ENCODE peak calls at places on chromosomes 16 and 17, in four cellular contexts. M is GM23338, A is HCT116, Z is H1. Y is an unnamed sample.

GRCh38 chr17:27333410-27333980 is 39.6 kb downstream of the WSB1 start:
- DNase-seq in M (no peak), Z (no peak), A (no peak), Y (no peak)

GRCh38 chr16:89641719-89642187 is 15.8 kb downstream of the CHMP1A start:
- DNase-seq in Z (no peak), M (peak; percentile 66), A (no peak), Y (no peak)

GRCh38 chr16:4496305-4496704 is 20.1 kb downstream of the HMOX2 start:
- DNase-seq in A (peak; percentile 82), M (no peak), Z (no peak), Y (no peak)

GRCh38 chr17:49964539-49965521 is 4.2 kb upstream of the DLX4 start:
- DNase-seq in Z (no peak), A (no peak), M (peak; percentile 84), Y (no peak)

GRCh38 chr17:48192321-48192731 is 84.8 kb downstream of the SNX11 start:
- DNase-seq in Z (no peak), A (no peak), M (peak; percentile 47), Y (peak; percentile 44)

GRCh38 chr17:19306160-19307111 is 56.1 kb downstream of the B9D1 start:
- DNase-seq in M (no peak), A (no peak), Z (no peak), Y (no peak)

GRCh38 chr16:82236415-82236814 is 66.4 kb upstream of the MPHOSPH6 start:
- DNase-seq in M (no peak), Z (no peak), A (no peak), Y (no peak)

GRCh38 chr17:67335245-67335835 is 31.0 kb downstream of the PSMD12 start:
- DNase-seq in M (no peak), Z (no peak), A (no peak), Y (no peak)

GRCh38 chr17:812638-813204 is 30.6 kb downstream of the MRM3 start:
- DNase-seq in Z (no peak), M (no peak), A (no peak), Y (no peak)

GRCh38 chr16:6274366-6274765 is 1058.3 kb upstream of the RBFOX1 start:
- DNase-seq in M (no peak), Z (no peak), A (no peak), Y (no peak)

GRCh38 chr17:66533572-66533971 is 231.2 kb downstream of the PRKCA start:
- DNase-seq in Z (no peak), A (no peak), M (peak; percentile 75), Y (no peak)

GRCh38 chr17:69574257-69575197 is 160.0 kb downstream of the MAP2K6 start:
- DNase-seq in M (peak; percentile 38), Z (no peak), A (no peak), Y (no peak)

GRCh38 chr17:45256114-45256966 is 5.6 kb downstream of the SPATA32 start:
- DNase-seq in M (peak; percentile 66), Z (no peak), A (no peak), Y (no peak)

GRCh38 chr17:28370035-28370743 is at the start of gene VTN:
- DNase-seq in A (no peak), M (peak; percentile 82), Z (no peak), Y (no peak)

GRCh38 chr17:15121426-15121825 is 143.7 kb downstream of the PMP22 start:
- DNase-seq in M (no peak), A (no peak), Z (no peak), Y (no peak)

GRCh38 chr16:2003827-2004641 is 5.6 kb downstream of the ZNF598 start:
- DNase-seq in A (peak; percentile 87), M (peak; percentile 99), Z (peak; percentile 90), Y (no peak)

GRCh38 chr16:6016530-6017184 is 919.1 kb upstream of the EEF2KMT start:
- DNase-seq in M (peak; percentile 82), Z (no peak), A (no peak), Y (no peak)

GRCh38 chr17:82866521-82867214 is 26.8 kb upstream of the ZNF750 start:
- DNase-seq in Z (no peak), A (no peak), M (no peak), Y (no peak)

GRCh38 chr17:35666070-35666469 is 65.4 kb upstream of the RASL10B start:
- DNase-seq in M (no peak), A (no peak), Z (no peak), Y (no peak)

DNA sequence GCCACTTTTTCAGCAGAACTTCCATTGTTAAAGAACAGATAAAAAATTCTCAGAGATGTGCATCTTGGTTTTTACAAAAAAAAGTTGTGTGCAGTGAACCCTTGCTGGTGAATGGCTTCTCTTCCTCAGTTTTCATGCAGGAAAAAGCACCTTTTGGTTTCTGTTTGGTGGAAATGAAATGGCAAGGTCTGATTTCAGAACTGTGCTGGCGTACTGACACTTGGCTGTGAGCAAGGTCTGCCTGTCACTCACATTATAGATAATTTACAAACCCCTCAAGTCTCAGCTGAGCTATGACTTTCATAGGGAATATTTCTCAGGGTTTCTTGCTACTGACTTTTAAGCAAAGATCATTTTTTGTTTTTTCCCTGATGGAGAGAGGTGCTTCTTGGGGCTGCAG is 5.8 kb upstream of the SALL1 start:
- DNase-seq in M (no peak), A (no peak), Z (no peak), Y (no peak)
- TF ChIP-seq EZH2 in M (no peak), A (no peak), Z (no peak), Y (no peak)

DNA sequence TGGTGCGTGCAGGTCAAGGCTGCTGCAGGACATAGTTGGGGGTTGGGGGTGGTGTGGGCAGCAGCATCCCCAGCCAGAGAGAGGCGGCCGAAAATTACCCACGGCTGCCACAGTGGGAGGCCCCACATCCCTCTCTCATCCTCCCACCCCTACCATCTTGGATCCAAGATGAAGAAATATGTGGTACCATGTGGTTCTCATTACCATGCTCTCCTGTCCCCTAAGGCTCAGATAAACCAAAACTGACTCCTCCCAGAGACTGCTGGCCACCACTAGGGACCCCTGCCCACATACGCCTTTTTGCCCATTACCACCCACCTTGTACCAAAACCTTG is 120.4 kb downstream of the HIC1 start:
- DNase-seq in A (no peak), Z (no peak), M (no peak), Y (no peak)
- H3K27ac ChIP-seq in A (no peak overlapping the region), Z (no peak overlapping the region), M (no peak overlapping the region), Y (no peak overlapping the region)

DNA sequence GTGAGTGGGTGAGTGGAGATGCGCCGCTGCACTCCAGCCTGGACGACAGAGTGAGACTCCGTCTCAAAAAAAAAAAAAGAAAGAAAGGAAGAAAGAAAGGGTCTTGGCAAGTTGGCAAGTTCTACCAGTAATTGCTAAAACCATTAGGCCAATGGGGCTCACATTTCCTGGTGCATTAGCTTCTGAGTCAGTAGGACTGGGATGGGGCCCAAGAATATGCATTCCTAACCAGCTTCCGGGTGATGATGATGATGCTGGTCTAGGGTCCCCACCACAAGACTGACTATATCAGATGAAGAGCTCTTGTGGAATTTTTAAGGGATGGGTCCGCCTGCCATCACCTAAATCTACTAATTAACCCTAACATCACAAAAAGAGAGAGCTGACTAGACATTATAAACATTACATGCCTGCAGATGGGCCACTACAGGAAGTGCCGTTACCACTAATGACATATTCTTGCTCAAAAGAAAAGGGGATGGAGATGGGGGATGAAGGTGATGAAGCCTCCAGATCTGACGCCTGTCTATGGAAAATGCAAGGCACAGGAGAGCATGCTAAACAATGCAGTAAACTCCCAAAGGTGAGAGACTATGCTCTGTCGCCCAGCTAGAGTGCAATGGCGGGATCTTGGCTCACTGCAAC is 13.1 kb downstream of the MYH11 start:
- DNase-seq in Z (no peak), A (no peak), M (no peak), Y (no peak)
- TF ChIP-seq POLR2AphosphoS5 in Z (no peak), A (no peak), M (no peak), Y (no peak)

GRCh38 chr17:8103549-8103948 is 14.8 kb downstream of the ALOXE3 start:
- DNase-seq in A (no peak), Z (no peak), M (no peak), Y (no peak)
- TF ChIP-seq EZH2 in A (no peak), Z (no peak), M (no peak), Y (no peak)

GRCh38 chr17:2551493-2551892 is 39.8 kb upstream of the METTL16 start:
- DNase-seq in Z (no peak), M (peak; percentile 71), A (no peak), Y (no peak)
- H3K27ac ChIP-seq in Z (no peak overlapping the region), M (peak overlapping the region; percentile 40), A (no peak overlapping the region), Y (no peak overlapping the region)

GRCh38 chr16:57244767-57245471 is at the start of gene ARL2BP:
- DNase-seq in Z (peak; percentile 91), M (peak; percentile 99), A (peak; percentile 94), Y (peak; percentile 3)
- TF ChIP-seq POLR2AphosphoS5 in Z (peak; percentile 79), M (peak; percentile 84), A (peak; percentile 89), Y (peak; percentile 50)

GRCh38 chr17:42072323-42073187 is 22.2 kb upstream of the C17orf113 start:
- DNase-seq in A (no peak), Z (no peak), M (peak; percentile 67), Y (no peak)
- TF ChIP-seq EZH2 in A (no peak), Z (no peak), M (no peak), Y (no peak)

GRCh38 chr17:62808576-62808970 is 459 bp upstream of the MARCHF10 start:
- DNase-seq in Z (no peak), A (no peak), M (peak; percentile 35), Y (no peak)
- H3K27ac ChIP-seq in Z (no peak overlapping the region), A (no peak overlapping the region), M (no peak overlapping the region), Y (no peak overlapping the region)

GRCh38 chr16:24206926-24207325 is 49.2 kb upstream of the CACNG3 start:
- DNase-seq in A (no peak), Z (no peak), M (no peak), Y (no peak)
- TF ChIP-seq POLR2AphosphoS5 in A (no peak), Z (no peak), M (no peak), Y (no peak)

GRCh38 chr17:79610151-79610645 is 653 bp downstream of the RBFOX3 start:
- DNase-seq in Z (no peak), A (no peak), M (no peak), Y (no peak)
- TF ChIP-seq EZH2 in Z (peak; percentile 36), A (no peak), M (peak; percentile 75), Y (no peak)